ENCODE peak calls at places on chromosomes 7 and 10, in seven cellular contexts. L is T-helper 2 cell; Y is T-helper 9 cell; R is NB4; X is activated CD4-positive, alpha-beta T cell treated with anti-CD3 and anti-CD28 coated beads, Interleukin-2, amount 50 U/mL, for 1 hour; A is activated CD4-positive, CD25-positive, alpha-beta regulatory T cell; S is prostate gland. E is an unnamed sample.

GRCh38 chr10:3928078-3928477 is 143.1 kb upstream of the KLF6 start:
- DNase-seq in L (peak), Y (no peak), R (no peak), X (no peak), A (no peak), S (no peak), E (no peak)

GRCh38 chr7:105581066-105581811 is at the start of gene EFCAB10:
- DNase-seq in L (peak), Y (peak), R (no peak), X (peak), A (peak), S (peak), E (no peak)

GRCh38 chr7:2472744-2473143 is 3.5 kb downstream of the GRIFIN start:
- DNase-seq in L (no peak), Y (no peak), R (no peak), X (no peak), A (no peak), S (no peak), E (no peak)

GRCh38 chr10:56537984-56538383 is 176.9 kb upstream of the ZWINT start:
- DNase-seq in L (no peak), Y (no peak), R (peak), X (no peak), A (no peak), S (no peak), E (no peak)

GRCh38 chr7:24129597-24129996 is 154.4 kb upstream of the NPY start:
- DNase-seq in L (no peak), Y (no peak), R (no peak), X (no peak), A (no peak), S (no peak), E (no peak)

GRCh38 chr10:124743188-124744046 is 761 bp downstream of the FAM53B start:
- DNase-seq in L (peak), Y (no peak), R (peak), X (peak), A (peak), S (no peak), E (no peak)

GRCh38 chr7:101816499-101817030 is 861 bp upstream of the CUX1 start:
- DNase-seq in L (peak), Y (peak), R (peak), X (no peak), A (no peak), S (peak), E (no peak)

GRCh38 chr10:127997937-127998336 is 91.0 kb downstream of the PTPRE start:
- DNase-seq in L (no peak), Y (no peak), R (no peak), X (no peak), A (no peak), S (no peak), E (no peak)

GRCh38 chr7:137682596-137682995 is 164.2 kb downstream of the DGKI start:
- DNase-seq in L (no peak), Y (no peak), R (no peak), X (no peak), A (no peak), S (no peak), E (no peak)

GRCh38 chr7:130037703-130038102 is 13.5 kb downstream of the ZC3HC1 start:
- DNase-seq in L (no peak), Y (no peak), R (no peak), X (no peak), A (no peak), S (no peak), E (no peak)

GRCh38 chr7:75823198-75823910 is 9.7 kb upstream of the CCL24 start:
- DNase-seq in L (no peak), Y (no peak), R (no peak), X (no peak), A (no peak), S (no peak), E (no peak)

GRCh38 chr7:36264917-36265292 is 111.9 kb downstream of the EEPD1 start:
- DNase-seq in L (no peak), Y (no peak), R (no peak), X (no peak), A (no peak), S (no peak), E (no peak)

GRCh38 chr7:37193775-37194135 is 254.9 kb downstream of the ELMO1 start:
- DNase-seq in L (no peak), Y (no peak), R (no peak), X (no peak), A (no peak), S (no peak), E (no peak)

GRCh38 chr10:49164587-49165188 is 23.5 kb downstream of the TMEM273 start:
- DNase-seq in L (peak), Y (no peak), R (peak), X (peak), A (no peak), S (no peak), E (peak)

GRCh38 chr7:132456418-132456817 is 119.9 kb downstream of the PLXNA4 start:
- DNase-seq in L (no peak), Y (no peak), R (no peak), X (no peak), A (no peak), S (no peak), E (no peak)

GRCh38 chr10:114181971-114182370 is 2.8 kb downstream of the TDRD1 start:
- DNase-seq in L (no peak), Y (no peak), R (no peak), X (no peak), A (no peak), S (no peak), E (no peak)

GRCh38 chr7:96199421-96199820 is 122.5 kb downstream of the SLC25A13 start:
- DNase-seq in L (no peak), Y (no peak), R (no peak), X (no peak), A (no peak), S (no peak), E (no peak)

GRCh38 chr10:133462512-133463305 is 9.0 kb downstream of the SCART1 start:
- DNase-seq in L (no peak), Y (no peak), R (no peak), X (no peak), A (no peak), S (no peak), E (no peak)

GRCh38 chr10:19782430-19783089 is 33.7 kb upstream of the PLXDC2 start:
- DNase-seq in L (no peak), Y (no peak), R (no peak), X (no peak), A (no peak), S (no peak), E (no peak)

GRCh38 chr7:37916673-37917660 is at the start of gene SFRP4:
- DNase-seq in L (peak), Y (no peak), R (peak), X (no peak), A (no peak), S (no peak), E (no peak)

GRCh38 chr7:70663680-70664079 is 468.3 kb upstream of the GALNT17 start:
- DNase-seq in L (no peak), Y (no peak), R (no peak), X (no peak), A (no peak), S (no peak), E (no peak)

GRCh38 chr10:70130878-70131559 is 1.6 kb downstream of the AIFM2 start:
- DNase-seq in L (no peak), Y (no peak), R (no peak), X (no peak), A (no peak), S (no peak), E (no peak)

GRCh38 chr7:5345671-5346070 is 62.9 kb downstream of the SLC29A4 start:
- DNase-seq in L (no peak), Y (no peak), R (no peak), X (no peak), A (no peak), S (no peak), E (no peak)

GRCh38 chr7:44061645-44062179 is 3.7 kb downstream of the PGAM2 start:
- DNase-seq in L (no peak), Y (no peak), R (no peak), X (no peak), A (no peak), S (no peak), E (no peak)

GRCh38 chr7:34108150-34108549 is 202.8 kb downstream of the BMPER start:
- DNase-seq in L (no peak), Y (no peak), R (peak), X (no peak), A (no peak), S (no peak), E (no peak)

GRCh38 chr7:142231716-142232115 is 26.1 kb downstream of the PRSS58 start:
- DNase-seq in L (no peak), Y (no peak), R (peak), X (no peak), A (no peak), S (no peak), E (no peak)

GRCh38 chr10:69572159-69573055 is 815 bp downstream of the NEUROG3 start:
- DNase-seq in L (peak), Y (no peak), R (no peak), X (no peak), A (no peak), S (no peak), E (no peak)

GRCh38 chr10:99958287-99958686 is 51.5 kb downstream of the DNMBP start:
- DNase-seq in L (no peak), Y (no peak), R (no peak), X (no peak), A (no peak), S (no peak), E (no peak)

GRCh38 chr10:98106531-98106930 is 27.9 kb upstream of the R3HCC1L start:
- DNase-seq in L (no peak), Y (no peak), R (no peak), X (no peak), A (no peak), S (no peak), E (no peak)

GRCh38 chr10:78566216-78567135 is 502.3 kb upstream of the ZMIZ1 start:
- DNase-seq in L (no peak), Y (no peak), R (no peak), X (no peak), A (no peak), S (no peak), E (no peak)

GRCh38 chr7:25831901-25832411 is 320.0 kb upstream of the NFE2L3 start:
- DNase-seq in L (no peak), Y (no peak), R (no peak), X (no peak), A (no peak), S (no peak), E (no peak)

GRCh38 chr10:93503075-93503474 is 6.7 kb downstream of the CEP55 start:
- DNase-seq in L (peak), Y (no peak), R (no peak), X (no peak), A (no peak), S (no peak), E (no peak)

GRCh38 chr7:41977165-41977651 is 259.8 kb downstream of the GLI3 start:
- DNase-seq in L (no peak), Y (no peak), R (peak), X (no peak), A (no peak), S (no peak), E (no peak)

GRCh38 chr7:18829101-18829486 is 288.3 kb downstream of the TWIST1 start:
- DNase-seq in L (no peak), Y (no peak), R (no peak), X (no peak), A (no peak), S (no peak), E (no peak)

GRCh38 chr10:13224210-13224995 is 9.8 kb downstream of the UCMA start:
- DNase-seq in L (peak), Y (no peak), R (no peak), X (no peak), A (no peak), S (no peak), E (no peak)

GRCh38 chr7:151895695-151896485 is 19.0 kb upstream of the PRKAG2 start:
- DNase-seq in L (no peak), Y (no peak), R (no peak), X (no peak), A (no peak), S (no peak), E (no peak)

GRCh38 chr7:98826811-98827231 is 43.0 kb downstream of the TMEM130 start:
- DNase-seq in L (no peak), Y (no peak), R (no peak), X (no peak), A (no peak), S (peak), E (no peak)

GRCh38 chr7:52355059-52355458 is 680.4 kb upstream of the POM121L12 start:
- DNase-seq in L (no peak), Y (no peak), R (peak), X (no peak), A (no peak), S (no peak), E (no peak)

GRCh38 chr10:69092959-69093850 is 5.3 kb downstream of the SRGN start:
- DNase-seq in L (peak), Y (peak), R (peak), X (peak), A (peak), S (peak), E (peak)

GRCh38 chr7:51140203-51140938 is 176.2 kb downstream of the COBL start:
- DNase-seq in L (peak), Y (no peak), R (no peak), X (no peak), A (no peak), S (no peak), E (no peak)